ENCODE peak calls at places on chromosomes 11 and 22, in seven cellular contexts. L is fibroblast of pulmonary artery, O is cardiac fibroblast, I is chondrocyte, F is testis, K is A549, P is GM10248. H is an unnamed sample.

GRCh38 chr11:79374707-79375106 is 66.1 kb downstream of the TENM4 start:
- DNase-seq in L (no peak), P (no peak), O (no peak), K (no peak), F (no peak), I (no peak), H (no peak)

GRCh38 chr22:36963302-36963701 is 49.9 kb downstream of the CSF2RB start:
- DNase-seq in I (no peak), F (no peak), K (no peak), P (no peak), O (no peak), L (no peak), H (no peak)

GRCh38 chr22:32342977-32343376 is 14.7 kb upstream of the RFPL3 start:
- DNase-seq in F (no peak), I (no peak), P (no peak), O (no peak), L (no peak), K (no peak), H (no peak)

GRCh38 chr11:12744831-12745502 is 70.7 kb downstream of the TEAD1 start:
- DNase-seq in P (no peak), O (no peak), K (no peak), F (no peak), I (no peak), L (no peak), H (no peak)

GRCh38 chr11:66233301-66233700 is 35.1 kb upstream of the RAB1B start:
- DNase-seq in L (no peak), F (no peak), I (no peak), K (no peak), O (no peak), P (no peak), H (no peak)

GRCh38 chr11:35617687-35618496 is at the start of gene FJX1:
- DNase-seq in L (peak; percentile 93), K (peak; percentile 81), F (peak; percentile 66), O (peak; percentile 95), P (peak; percentile 76), I (peak; percentile 85), H (peak; percentile 77)

GRCh38 chr11:97895572-97895971 is 1125.2 kb upstream of the CNTN5 start:
- DNase-seq in F (no peak), P (no peak), K (no peak), L (no peak), O (no peak), I (no peak), H (no peak)

GRCh38 chr11:43905788-43906187 is 25.2 kb downstream of the ALKBH3 start:
- DNase-seq in K (no peak), P (no peak), I (no peak), L (peak; percentile 96), F (peak; percentile 65), O (peak; percentile 86), H (no peak)

GRCh38 chr11:44573333-44573732 is 7.9 kb downstream of the CD82 start:
- DNase-seq in L (no peak), K (no peak), O (peak; percentile 29), P (no peak), F (no peak), I (peak; percentile 11), H (no peak)

GRCh38 chr11:11027271-11027670 is 169.4 kb upstream of the ZBED5 start:
- DNase-seq in F (no peak), I (no peak), P (no peak), O (peak; percentile 86), L (peak; percentile 60), K (no peak), H (no peak)

GRCh38 chr11:35246725-35247124 is 107.8 kb downstream of the CD44 start:
- DNase-seq in L (peak; percentile 64), O (peak; percentile 62), K (no peak), P (no peak), I (no peak), F (no peak), H (no peak)

GRCh38 chr11:62061356-62062222 is 62.2 kb upstream of the INCENP start:
- DNase-seq in F (no peak), K (no peak), P (no peak), L (peak; percentile 24), O (no peak), I (no peak), H (no peak)

GRCh38 chr11:23423656-23424055 is 563.4 kb upstream of the CCDC179 start:
- DNase-seq in L (no peak), F (no peak), P (no peak), O (no peak), I (no peak), K (no peak), H (no peak)

GRCh38 chr11:269146-269890 is 8.9 kb upstream of the NLRP6 start:
- DNase-seq in F (peak; percentile 16), O (peak; percentile 24), L (no peak), P (no peak), I (no peak), K (no peak), H (no peak)

GRCh38 chr22:30444632-30445437 is 19.3 kb downstream of the MTFP1 start:
- DNase-seq in P (peak; percentile 86), I (no peak), L (peak; percentile 67), K (peak; percentile 64), F (peak; percentile 77), O (peak; percentile 73), H (no peak)

GRCh38 chr11:109806205-109806604 is 287.0 kb upstream of the ZC3H12C start:
- DNase-seq in L (no peak), P (no peak), F (no peak), O (no peak), K (no peak), I (no peak), H (no peak)

GRCh38 chr22:46071451-46072029 is 78.8 kb upstream of the PPARA start:
- DNase-seq in O (peak; percentile 97), P (no peak), L (peak; percentile 96), K (no peak), F (peak; percentile 94), I (peak; percentile 96), H (peak; percentile 58)

GRCh38 chr11:44002191-44003093 is 45.3 kb upstream of the ACCSL start:
- DNase-seq in F (peak; percentile 13), L (no peak), O (no peak), I (no peak), K (no peak), P (no peak), H (peak; percentile 61)

GRCh38 chr11:104694259-104695070 is 203.8 kb downstream of the CASP12 start:
- DNase-seq in O (peak; percentile 59), I (no peak), F (no peak), K (no peak), P (no peak), L (peak; percentile 63), H (no peak)

GRCh38 chr11:128837627-128838026 is 29.5 kb downstream of the KCNJ1 start:
- DNase-seq in O (peak; percentile 7), K (no peak), P (no peak), L (peak; percentile 31), F (no peak), I (no peak), H (no peak)

GRCh38 chr11:67099841-67100324 is 19.2 kb upstream of the KDM2A start:
- DNase-seq in K (no peak), P (peak; percentile 65), F (no peak), O (no peak), I (no peak), L (no peak), H (no peak)

GRCh38 chr22:20137671-20138416 is 6.2 kb downstream of the ZDHHC8 start:
- DNase-seq in K (no peak), P (no peak), I (no peak), L (no peak), O (no peak), F (no peak), H (no peak)

DNA sequence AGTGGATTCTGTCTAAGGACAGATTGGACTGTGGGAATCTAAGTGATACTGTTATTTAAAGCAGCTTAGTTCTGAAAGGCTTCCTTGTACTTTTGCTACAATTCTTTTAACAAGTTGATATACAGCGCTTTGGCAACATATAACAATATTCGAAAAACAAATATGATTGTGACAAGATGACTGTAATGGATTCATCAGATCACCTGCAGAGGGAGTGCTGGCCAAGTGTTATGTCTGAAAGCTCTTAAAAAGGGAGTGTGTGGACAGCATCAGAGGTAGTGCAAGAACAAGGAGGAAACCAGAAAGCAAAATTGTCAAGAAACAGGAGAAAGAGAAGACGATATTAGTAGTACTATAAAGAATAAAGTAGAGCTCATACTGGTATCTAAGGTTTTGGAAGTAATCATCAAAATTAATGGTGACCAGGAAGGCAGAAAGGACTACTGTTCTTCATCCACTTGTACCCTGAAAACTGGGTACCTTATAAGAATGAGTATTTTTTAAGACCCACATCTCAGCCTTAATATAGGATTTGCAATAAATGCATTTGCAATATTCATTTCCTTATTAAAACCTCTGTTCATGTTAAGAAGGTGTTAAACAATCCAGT is 1112.0 kb upstream of the CCDC90B start:
- DNase-seq in O (peak; percentile 61), F (peak; percentile 63), K (peak; percentile 4), L (peak; percentile 66), P (no peak), I (no peak), H (no peak)
- TF ChIP-seq CTCF in O (peak; percentile 47), F (peak; percentile 27), K (peak; percentile 17), L (peak; percentile 64), P (no peak), I (peak; percentile 30), H (no peak)

DNA sequence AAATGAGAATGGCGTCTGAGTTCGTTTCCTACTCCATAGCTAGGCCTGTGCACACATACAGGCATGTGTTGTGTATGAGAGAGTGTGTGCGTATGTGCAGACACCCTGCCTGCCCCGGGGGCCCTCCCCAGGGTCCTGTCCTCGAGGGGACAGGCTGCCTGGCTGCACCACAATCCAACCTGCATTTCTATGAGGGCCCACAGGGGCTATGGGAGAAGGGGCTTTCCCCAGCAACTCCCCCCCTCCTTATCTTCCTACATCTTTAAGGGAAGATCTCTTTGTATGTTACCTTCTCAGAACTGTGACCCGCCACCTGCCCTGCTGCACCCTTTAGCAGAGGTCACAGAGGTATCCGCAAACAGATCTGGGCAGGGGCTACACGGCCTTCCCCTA is 14.9 kb downstream of the ADORA2A start:
- DNase-seq in P (no peak), L (no peak), F (no peak), I (no peak), K (no peak), O (no peak), H (peak; percentile 33)
- TF ChIP-seq CTCF in P (no peak), L (no peak), F (no peak), I (no peak), K (no peak), O (no peak), H (no peak)

GRCh38 chr11:125305346-125305745 is 140.8 kb downstream of the PKNOX2 start:
- DNase-seq in I (no peak), L (no peak), F (no peak), K (no peak), O (no peak), P (no peak), H (no peak)
- TF ChIP-seq CTCF in I (no peak), L (no peak), F (no peak), K (no peak), O (no peak), P (no peak), H (no peak)

DNA sequence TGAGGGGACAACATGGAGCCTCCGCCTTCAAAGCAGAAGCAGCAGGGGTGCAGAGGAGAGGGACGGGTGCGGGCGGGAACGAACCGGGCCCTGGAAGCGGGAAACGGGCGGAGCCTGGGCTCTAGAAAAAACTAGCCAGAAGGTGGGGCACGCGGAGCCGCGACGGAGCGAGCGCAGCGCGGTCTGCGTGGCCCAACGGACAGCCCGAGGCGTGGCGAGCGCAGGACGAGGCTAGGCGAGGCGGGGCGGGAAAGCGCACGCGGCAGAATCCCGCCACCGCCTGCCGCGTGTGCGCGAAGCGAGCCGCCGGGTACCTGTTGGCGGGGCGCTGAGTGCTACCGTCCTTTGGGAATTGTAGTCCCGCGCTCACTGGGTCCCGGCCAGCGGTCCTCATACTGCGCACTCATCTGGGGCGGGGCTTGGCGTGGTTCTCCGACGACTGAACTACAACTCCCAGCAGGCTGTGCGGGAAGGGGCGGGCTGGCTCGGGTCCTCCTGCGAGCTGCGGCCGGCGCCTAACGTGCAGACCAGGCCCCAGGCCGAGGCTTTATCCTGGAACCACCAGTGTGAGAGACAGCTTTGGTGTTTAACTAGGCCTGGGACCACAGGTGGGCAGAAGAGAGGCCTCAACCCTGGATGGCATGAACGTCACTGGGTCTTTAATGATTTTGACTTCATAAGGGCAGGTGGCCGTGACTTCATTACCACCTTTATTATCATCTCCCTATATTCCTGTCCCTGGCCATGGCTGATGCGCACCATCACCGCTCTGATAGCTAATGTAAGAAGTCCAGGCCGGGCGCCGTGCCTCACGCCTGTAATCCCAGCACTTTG is at the start of gene ATL3:
- DNase-seq in L (peak; percentile 97), F (peak; percentile 99), I (peak; percentile 98), O (peak; percentile 97), K (peak; percentile 90), P (peak; percentile 96), H (peak; percentile 99)
- TF ChIP-seq CTCF in L (no peak), F (no peak), I (no peak), O (no peak), K (no peak), P (peak; percentile 17), H (no peak)

H was measured in ascending aorta.